ENCODE peak calls at places on chromosomes 11 and 22, in five cellular contexts. Q, D, C, P and Y are unnamed samples.

GRCh38 chr11:1113405-1114201 is 38.9 kb downstream of the MUC2 start:
- DNase-seq in Q (no peak), D (no peak), C (peak; percentile 27), P (no peak), Y (no peak)

GRCh38 chr11:125998267-125998666 is 52.4 kb downstream of the VSIG10L2 start:
- DNase-seq in Q (no peak), D (no peak), C (no peak), P (no peak), Y (no peak)

GRCh38 chr22:41117127-41117965 is 25.0 kb downstream of the EP300 start:
- DNase-seq in Q (no peak), D (no peak), C (no peak), P (no peak), Y (no peak)

GRCh38 chr11:118614511-118614910 is 7.1 kb downstream of the PHLDB1 start:
- DNase-seq in Q (no peak), D (no peak), C (no peak), P (no peak), Y (no peak)

GRCh38 chr11:120303004-120303637 is 22.0 kb upstream of the TLCD5 start:
- DNase-seq in Q (peak; percentile 91), D (peak; percentile 90), C (peak; percentile 94), P (peak; percentile 89), Y (no peak)

GRCh38 chr11:69870772-69871171 is 51.6 kb upstream of the FGF3 start:
- DNase-seq in Q (no peak), D (no peak), C (no peak), P (no peak), Y (no peak)

GRCh38 chr11:59172345-59173079 is 580 bp downstream of the DTX4 start:
- DNase-seq in Q (peak; percentile 60), D (no peak), C (peak; percentile 52), P (peak; percentile 69), Y (no peak)

GRCh38 chr22:46084943-46085830 is 65.1 kb upstream of the PPARA start:
- DNase-seq in Q (no peak), D (peak; percentile 86), C (no peak), P (peak; percentile 63), Y (no peak)

GRCh38 chr22:36136475-36136874 is 24.1 kb downstream of the APOL3 start:
- DNase-seq in Q (no peak), D (no peak), C (no peak), P (no peak), Y (no peak)

GRCh38 chr11:112417339-112417738 is 156.7 kb upstream of the PLET1 start:
- DNase-seq in Q (no peak), D (no peak), C (no peak), P (no peak), Y (no peak)

GRCh38 chr11:125088576-125089455 is 22.6 kb downstream of the TMEM218 start:
- DNase-seq in Q (no peak), D (no peak), C (no peak), P (no peak), Y (no peak)

GRCh38 chr22:48707749-48708557 is 1119.7 kb downstream of the BRD1 start:
- DNase-seq in Q (no peak), D (no peak), C (no peak), P (no peak), Y (no peak)

GRCh38 chr22:28023036-28023435 is 104.0 kb upstream of the PITPNB start:
- DNase-seq in Q (no peak), D (peak; percentile 13), C (no peak), P (peak; percentile 13), Y (no peak)

GRCh38 chr11:80349986-80350385 is 909.2 kb upstream of the TENM4 start:
- DNase-seq in Q (peak; percentile 20), D (no peak), C (no peak), P (peak; percentile 45), Y (no peak)

GRCh38 chr11:56917708-56918450 is 70.8 kb upstream of the OR5AK2 start:
- DNase-seq in Q (no peak), D (no peak), C (no peak), P (no peak), Y (no peak)

GRCh38 chr11:8062781-8063257 is 18.2 kb upstream of the TUB start:
- DNase-seq in Q (no peak), D (no peak), C (no peak), P (peak; percentile 7), Y (no peak)

GRCh38 chr11:104163100-104164027 is 583 bp downstream of the PDGFD start:
- DNase-seq in Q (peak; percentile 38), D (peak; percentile 71), C (peak; percentile 72), P (peak; percentile 25), Y (no peak)

GRCh38 chr11:7442588-7443215 is 42.6 kb upstream of the OLFML1 start:
- DNase-seq in Q (peak; percentile 80), D (peak; percentile 84), C (peak; percentile 84), P (peak; percentile 71), Y (no peak)

GRCh38 chr11:45652781-45653180 is 12.6 kb downstream of the CHST1 start:
- DNase-seq in Q (no peak), D (no peak), C (no peak), P (peak; percentile 7), Y (no peak)

GRCh38 chr22:30246962-30247376 is 410 bp upstream of the LIF start:
- DNase-seq in Q (peak; percentile 71), D (no peak), C (no peak), P (peak; percentile 87), Y (no peak)
- TF ChIP-seq CTCF in Q (no peak), D (no peak), C (no peak), P (no peak), Y (no peak)

GRCh38 chr22:23775779-23776375 is 3.2 kb downstream of the MMP11 start:
- DNase-seq in Q (peak; percentile 4), D (no peak), C (no peak), P (no peak), Y (no peak)
- TF ChIP-seq CTCF in Q (no peak), D (no peak), C (no peak), P (no peak), Y (no peak)

DNA sequence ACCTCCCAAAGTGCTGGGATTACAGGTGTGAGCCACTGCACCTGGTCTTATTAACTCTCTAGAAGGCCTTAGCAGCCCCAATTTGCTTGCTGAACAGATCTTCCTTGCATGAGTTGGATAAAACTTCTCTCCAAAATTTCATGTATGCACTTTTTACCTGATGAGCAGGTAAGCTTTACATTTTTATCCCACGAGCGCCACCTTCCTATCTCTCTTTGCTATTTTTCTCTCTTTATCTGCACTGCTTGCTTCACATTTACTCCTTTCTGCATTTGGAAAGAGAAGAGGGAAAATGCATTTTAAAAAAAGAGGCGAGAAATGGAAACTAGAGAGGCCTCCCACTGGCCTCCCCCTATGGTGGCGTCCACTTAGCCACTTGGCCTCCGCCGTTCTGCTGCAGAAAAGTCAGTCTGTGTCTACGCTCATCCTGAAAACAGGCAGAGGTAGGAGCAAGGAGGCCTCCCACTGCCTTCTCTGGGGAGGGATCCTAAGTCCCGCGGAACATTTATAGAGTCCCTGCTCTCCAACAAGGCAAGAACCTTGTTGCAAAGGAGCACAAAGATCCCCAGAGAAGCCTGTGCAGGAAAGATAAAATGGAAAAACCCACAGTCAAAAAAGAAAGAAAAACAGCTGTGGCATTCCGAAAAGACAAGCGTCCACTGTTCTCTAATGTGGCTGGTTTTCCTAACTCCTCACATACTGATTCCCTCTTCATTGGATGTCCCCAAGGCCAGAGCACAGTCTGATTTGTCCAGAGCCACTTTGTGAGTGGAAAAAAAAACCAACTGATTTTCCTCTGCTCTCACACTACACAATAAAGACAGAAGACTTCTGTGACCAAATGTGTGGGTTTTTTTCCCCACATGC is 62.2 kb upstream of the INCENP start:
- DNase-seq in Q (peak; percentile 24), D (no peak), C (peak; percentile 57), P (no peak), Y (no peak)
- TF ChIP-seq CTCF in Q (peak; percentile 38), D (no peak), C (peak; percentile 52), P (peak; percentile 31), Y (peak; percentile 55)

DNA sequence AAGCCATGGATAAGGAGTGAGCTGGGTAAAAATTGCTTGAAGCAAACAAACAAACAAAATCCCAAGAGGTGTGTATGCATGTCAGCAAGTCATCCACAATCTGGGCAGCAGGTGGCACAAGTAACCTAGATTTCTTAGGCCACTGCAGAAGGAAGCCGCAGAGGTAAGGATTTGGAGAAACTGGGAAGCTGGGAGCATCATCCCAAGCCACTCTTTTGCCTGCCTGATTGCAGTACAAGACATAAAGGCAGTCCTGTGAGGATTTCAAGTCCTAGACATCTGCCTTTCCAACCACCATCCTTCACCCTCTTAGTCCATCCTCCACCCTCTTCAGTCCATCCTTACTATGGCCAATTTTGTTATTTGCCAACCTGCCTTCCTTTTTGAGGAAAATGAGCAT is 67.2 kb upstream of the BMAL1 start:
- DNase-seq in Q (peak; percentile 79), D (peak; percentile 81), C (peak; percentile 91), P (peak; percentile 64), Y (no peak)
- TF ChIP-seq CTCF in Q (peak; percentile 76), D (peak; percentile 88), C (peak; percentile 75), P (peak; percentile 47), Y (peak; percentile 63)

DNA sequence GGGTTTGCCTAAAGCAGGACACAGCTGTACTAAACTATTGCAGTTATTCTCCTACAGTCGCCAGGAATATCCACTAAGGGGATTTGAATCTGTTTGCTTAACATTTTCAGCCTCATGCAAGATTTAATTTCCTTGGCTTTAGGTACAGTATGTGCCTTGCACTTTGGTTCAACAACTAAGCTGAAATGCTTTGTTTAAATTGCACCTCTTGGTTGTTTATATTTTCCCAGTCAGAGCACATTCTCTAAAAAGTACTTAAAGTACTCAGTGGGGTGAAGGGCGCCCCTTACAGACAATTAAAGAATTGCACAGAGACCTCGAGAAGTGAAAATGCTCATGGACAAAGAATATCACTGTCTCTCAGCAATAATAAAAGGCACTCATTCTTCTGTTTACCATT is 107.8 kb upstream of the MTNR1B start:
- DNase-seq in Q (peak; percentile 24), D (no peak), C (peak; percentile 59), P (no peak), Y (no peak)
- TF ChIP-seq CTCF in Q (peak; percentile 41), D (no peak), C (peak; percentile 81), P (no peak), Y (no peak)

DNA sequence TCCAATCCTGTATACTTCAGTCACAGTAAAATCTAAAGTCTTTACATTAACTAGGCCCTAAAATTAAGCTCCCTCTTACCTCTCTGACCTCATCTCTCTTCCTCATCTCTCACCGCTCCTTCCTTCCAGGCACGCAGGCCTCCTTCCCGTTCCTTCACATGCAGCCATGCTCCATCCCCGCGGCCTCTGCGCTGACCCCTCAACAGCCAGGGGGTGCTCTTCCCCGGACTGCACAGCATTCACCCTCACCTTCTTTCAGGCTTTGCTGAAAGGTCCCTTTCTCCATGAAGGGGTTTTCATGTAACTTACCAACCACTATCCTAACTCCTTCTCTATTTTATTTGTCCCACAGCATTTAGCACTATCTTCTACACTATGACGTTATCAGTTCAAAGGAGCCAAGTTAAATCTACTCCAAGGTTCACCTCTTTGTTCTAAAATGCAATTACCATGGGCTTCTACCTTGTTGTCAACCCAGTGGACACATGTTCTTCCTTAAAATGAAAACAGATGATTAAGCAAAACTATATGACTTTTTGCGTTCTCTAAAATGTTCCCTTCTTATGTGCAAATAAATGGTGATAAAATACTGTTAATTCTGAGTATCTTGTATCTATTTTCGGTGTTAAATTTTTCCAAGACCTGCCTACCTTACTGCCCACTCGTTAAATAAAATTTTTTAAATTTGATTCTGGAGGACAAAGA is 57.8 kb upstream of the APOA1 start:
- DNase-seq in Q (no peak), D (no peak), C (peak; percentile 87), P (no peak), Y (no peak)
- TF ChIP-seq CTCF in Q (peak; percentile 34), D (peak; percentile 29), C (peak; percentile 86), P (no peak), Y (peak; percentile 14)